ENCODE peak calls at places on chromosomes 6 and 20, in nine cellular contexts. One of them, this sample, is unnamed.

GRCh38 chr6:4380881-4381281 is 245.5 kb upstream of the ECI2 start:
- DNase-seq in germinal center: no peak
- DNase-seq in A549: no peak
- DNase-seq in HuH-7: no peak
- DNase-seq in hippocampal formation: no peak
- DNase-seq in esophagus muscularis mucosa: no peak
- DNase-seq in dorsolateral prefrontal cortex: no peak
- DNase-seq in astrocyte of the cerebellum: no peak
- DNase-seq in NK-92 treated with Interleukin-12 subunit alpha and Interleukin-12 subunit beta, amount 100 ng/mL, for 24 hours: no peak
- DNase-seq in this sample: no peak

GRCh38 chr20:58978351-58979190 is 2.5 kb upstream of the NELFCD start:
- DNase-seq in germinal center: no peak
- DNase-seq in A549: no peak
- DNase-seq in HuH-7: no peak
- DNase-seq in hippocampal formation: no peak
- DNase-seq in esophagus muscularis mucosa: no peak
- DNase-seq in dorsolateral prefrontal cortex: no peak
- DNase-seq in astrocyte of the cerebellum: no peak
- DNase-seq in NK-92 treated with Interleukin-12 subunit alpha and Interleukin-12 subunit beta, amount 100 ng/mL, for 24 hours: no peak
- DNase-seq in this sample: no peak

GRCh38 chr20:47574616-47575401 is 73.1 kb downstream of the NCOA3 start:
- DNase-seq in germinal center: peak; percentile 45
- DNase-seq in A549: peak; percentile 80
- DNase-seq in HuH-7: no peak
- DNase-seq in hippocampal formation: peak; percentile 14
- DNase-seq in esophagus muscularis mucosa: no peak
- DNase-seq in dorsolateral prefrontal cortex: no peak
- DNase-seq in astrocyte of the cerebellum: no peak
- DNase-seq in NK-92 treated with Interleukin-12 subunit alpha and Interleukin-12 subunit beta, amount 100 ng/mL, for 24 hours: no peak
- DNase-seq in this sample: peak; percentile 4

GRCh38 chr20:31811796-31812728 is 7.1 kb upstream of the MYLK2 start:
- DNase-seq in germinal center: no peak
- DNase-seq in A549: no peak
- DNase-seq in HuH-7: no peak
- DNase-seq in hippocampal formation: no peak
- DNase-seq in esophagus muscularis mucosa: no peak
- DNase-seq in dorsolateral prefrontal cortex: no peak
- DNase-seq in astrocyte of the cerebellum: peak; percentile 93
- DNase-seq in NK-92 treated with Interleukin-12 subunit alpha and Interleukin-12 subunit beta, amount 100 ng/mL, for 24 hours: no peak
- DNase-seq in this sample: peak; percentile 46

GRCh38 chr6:83192456-83192855 is 609 bp downstream of the PGM3 start:
- DNase-seq in germinal center: no peak
- DNase-seq in A549: no peak
- DNase-seq in HuH-7: no peak
- DNase-seq in hippocampal formation: no peak
- DNase-seq in esophagus muscularis mucosa: no peak
- DNase-seq in dorsolateral prefrontal cortex: no peak
- DNase-seq in astrocyte of the cerebellum: no peak
- DNase-seq in NK-92 treated with Interleukin-12 subunit alpha and Interleukin-12 subunit beta, amount 100 ng/mL, for 24 hours: no peak
- DNase-seq in this sample: no peak

GRCh38 chr20:22984611-22985010 is 50.5 kb upstream of the SSTR4 start:
- DNase-seq in germinal center: no peak
- DNase-seq in A549: no peak
- DNase-seq in HuH-7: no peak
- DNase-seq in hippocampal formation: no peak
- DNase-seq in esophagus muscularis mucosa: no peak
- DNase-seq in dorsolateral prefrontal cortex: no peak
- DNase-seq in astrocyte of the cerebellum: no peak
- DNase-seq in NK-92 treated with Interleukin-12 subunit alpha and Interleukin-12 subunit beta, amount 100 ng/mL, for 24 hours: no peak
- DNase-seq in this sample: no peak

GRCh38 chr6:26538572-26538902 is 371 bp downstream of the HMGN4 start:
- DNase-seq in germinal center: no peak
- DNase-seq in A549: no peak
- DNase-seq in HuH-7: no peak
- DNase-seq in hippocampal formation: no peak
- DNase-seq in esophagus muscularis mucosa: no peak
- DNase-seq in dorsolateral prefrontal cortex: no peak
- DNase-seq in astrocyte of the cerebellum: no peak
- DNase-seq in NK-92 treated with Interleukin-12 subunit alpha and Interleukin-12 subunit beta, amount 100 ng/mL, for 24 hours: no peak
- DNase-seq in this sample: no peak

GRCh38 chr6:116633685-116634084 is 17.4 kb downstream of the RSPH4A start:
- DNase-seq in germinal center: peak; percentile 6
- DNase-seq in A549: peak; percentile 36
- DNase-seq in HuH-7: peak; percentile 42
- DNase-seq in hippocampal formation: no peak
- DNase-seq in esophagus muscularis mucosa: no peak
- DNase-seq in dorsolateral prefrontal cortex: no peak
- DNase-seq in astrocyte of the cerebellum: no peak
- DNase-seq in NK-92 treated with Interleukin-12 subunit alpha and Interleukin-12 subunit beta, amount 100 ng/mL, for 24 hours: no peak
- DNase-seq in this sample: no peak

GRCh38 chr6:152356659-152357058 is 280.5 kb downstream of the SYNE1 start:
- DNase-seq in germinal center: peak; percentile 17
- DNase-seq in A549: peak; percentile 34
- DNase-seq in HuH-7: peak; percentile 78
- DNase-seq in hippocampal formation: peak; percentile 23
- DNase-seq in esophagus muscularis mucosa: no peak
- DNase-seq in dorsolateral prefrontal cortex: no peak
- DNase-seq in astrocyte of the cerebellum: peak; percentile 33
- DNase-seq in NK-92 treated with Interleukin-12 subunit alpha and Interleukin-12 subunit beta, amount 100 ng/mL, for 24 hours: no peak
- DNase-seq in this sample: no peak

GRCh38 chr6:118263929-118264486 is 284.1 kb upstream of the PLN start:
- DNase-seq in germinal center: no peak
- DNase-seq in A549: peak; percentile 5
- DNase-seq in HuH-7: no peak
- DNase-seq in hippocampal formation: peak; percentile 54
- DNase-seq in esophagus muscularis mucosa: no peak
- DNase-seq in dorsolateral prefrontal cortex: no peak
- DNase-seq in astrocyte of the cerebellum: peak; percentile 20
- DNase-seq in NK-92 treated with Interleukin-12 subunit alpha and Interleukin-12 subunit beta, amount 100 ng/mL, for 24 hours: no peak
- DNase-seq in this sample: no peak